ENCODE peak calls at places on chromosomes 11 and 22, in ten cellular contexts. One of them, this sample, is unnamed.

GRCh38 chr11:94473177-94473799 is 20.4 kb downstream of the MRE11 start:
- DNase-seq in activated CD4-positive, alpha-beta T cell treated with anti-CD3 and anti-CD28 coated beads, Interleukin-2, amount 10 ng/mL, durations not matched to agents 7 days and 5 days: peak
- DNase-seq in non-pigmented ciliary epithelial cell: no peak
- DNase-seq in trophoblast cell: no peak
- DNase-seq in RWPE1: no peak
- DNase-seq in activated T-cell treated with anti-CD3 and anti-CD28 coated beads, Interleukin-2, amount 50 U/mL, for 48 hours: no peak
- DNase-seq in epithelial cell of prostate: no peak
- DNase-seq in Daoy: no peak
- DNase-seq in cardiac fibroblast: no peak
- DNase-seq in cardiac septum: no peak
- DNase-seq in this sample: no peak

GRCh38 chr11:93559681-93560080 is 16.5 kb upstream of the SMCO4 start:
- DNase-seq in activated CD4-positive, alpha-beta T cell treated with anti-CD3 and anti-CD28 coated beads, Interleukin-2, amount 10 ng/mL, durations not matched to agents 7 days and 5 days: no peak
- DNase-seq in trophoblast cell: no peak
- DNase-seq in cardiac septum: no peak
- DNase-seq in Daoy: no peak
- DNase-seq in RWPE1: no peak
- DNase-seq in cardiac fibroblast: no peak
- DNase-seq in activated T-cell treated with anti-CD3 and anti-CD28 coated beads, Interleukin-2, amount 50 U/mL, for 48 hours: no peak
- DNase-seq in epithelial cell of prostate: no peak
- DNase-seq in non-pigmented ciliary epithelial cell: no peak
- DNase-seq in this sample: no peak

GRCh38 chr11:113168804-113169342 is 145.5 kb upstream of the TTC12 start:
- DNase-seq in non-pigmented ciliary epithelial cell: no peak
- DNase-seq in Daoy: no peak
- DNase-seq in epithelial cell of prostate: no peak
- DNase-seq in activated CD4-positive, alpha-beta T cell treated with anti-CD3 and anti-CD28 coated beads, Interleukin-2, amount 10 ng/mL, durations not matched to agents 7 days and 5 days: no peak
- DNase-seq in RWPE1: no peak
- DNase-seq in activated T-cell treated with anti-CD3 and anti-CD28 coated beads, Interleukin-2, amount 50 U/mL, for 48 hours: no peak
- DNase-seq in trophoblast cell: no peak
- DNase-seq in cardiac septum: no peak
- DNase-seq in cardiac fibroblast: no peak
- DNase-seq in this sample: no peak

GRCh38 chr11:134863294-134863693 is 451.3 kb upstream of the B3GAT1 start:
- DNase-seq in RWPE1: no peak
- DNase-seq in epithelial cell of prostate: no peak
- DNase-seq in Daoy: no peak
- DNase-seq in trophoblast cell: no peak
- DNase-seq in cardiac fibroblast: no peak
- DNase-seq in activated CD4-positive, alpha-beta T cell treated with anti-CD3 and anti-CD28 coated beads, Interleukin-2, amount 10 ng/mL, durations not matched to agents 7 days and 5 days: no peak
- DNase-seq in activated T-cell treated with anti-CD3 and anti-CD28 coated beads, Interleukin-2, amount 50 U/mL, for 48 hours: no peak
- DNase-seq in cardiac septum: no peak
- DNase-seq in non-pigmented ciliary epithelial cell: no peak
- DNase-seq in this sample: no peak

GRCh38 chr11:2420502-2421225 is 20.1 kb downstream of the TSSC4 start:
- DNase-seq in RWPE1: peak
- DNase-seq in epithelial cell of prostate: no peak
- DNase-seq in cardiac fibroblast: peak
- DNase-seq in activated T-cell treated with anti-CD3 and anti-CD28 coated beads, Interleukin-2, amount 50 U/mL, for 48 hours: peak
- DNase-seq in activated CD4-positive, alpha-beta T cell treated with anti-CD3 and anti-CD28 coated beads, Interleukin-2, amount 10 ng/mL, durations not matched to agents 7 days and 5 days: peak
- DNase-seq in Daoy: peak
- DNase-seq in non-pigmented ciliary epithelial cell: no peak
- DNase-seq in cardiac septum: peak
- DNase-seq in trophoblast cell: peak
- DNase-seq in this sample: peak

GRCh38 chr11:69870772-69871171 is 51.6 kb upstream of the FGF3 start:
- DNase-seq in cardiac fibroblast: peak
- DNase-seq in Daoy: no peak
- DNase-seq in RWPE1: no peak
- DNase-seq in trophoblast cell: no peak
- DNase-seq in epithelial cell of prostate: no peak
- DNase-seq in activated CD4-positive, alpha-beta T cell treated with anti-CD3 and anti-CD28 coated beads, Interleukin-2, amount 10 ng/mL, durations not matched to agents 7 days and 5 days: no peak
- DNase-seq in cardiac septum: no peak
- DNase-seq in activated T-cell treated with anti-CD3 and anti-CD28 coated beads, Interleukin-2, amount 50 U/mL, for 48 hours: no peak
- DNase-seq in non-pigmented ciliary epithelial cell: no peak
- DNase-seq in this sample: no peak

GRCh38 chr11:62889484-62890437 is 9.1 kb downstream of the SLC3A2 start:
- DNase-seq in cardiac fibroblast: peak
- DNase-seq in epithelial cell of prostate: no peak
- DNase-seq in activated T-cell treated with anti-CD3 and anti-CD28 coated beads, Interleukin-2, amount 50 U/mL, for 48 hours: peak
- DNase-seq in RWPE1: peak
- DNase-seq in trophoblast cell: peak
- DNase-seq in cardiac septum: no peak
- DNase-seq in Daoy: no peak
- DNase-seq in non-pigmented ciliary epithelial cell: no peak
- DNase-seq in activated CD4-positive, alpha-beta T cell treated with anti-CD3 and anti-CD28 coated beads, Interleukin-2, amount 10 ng/mL, durations not matched to agents 7 days and 5 days: no peak
- DNase-seq in this sample: peak

GRCh38 chr22:38758276-38758945 is 2.6 kb upstream of the SUN2 start:
- DNase-seq in epithelial cell of prostate: no peak
- DNase-seq in cardiac septum: no peak
- DNase-seq in Daoy: no peak
- DNase-seq in activated CD4-positive, alpha-beta T cell treated with anti-CD3 and anti-CD28 coated beads, Interleukin-2, amount 10 ng/mL, durations not matched to agents 7 days and 5 days: peak
- DNase-seq in cardiac fibroblast: no peak
- DNase-seq in activated T-cell treated with anti-CD3 and anti-CD28 coated beads, Interleukin-2, amount 50 U/mL, for 48 hours: peak
- DNase-seq in trophoblast cell: no peak
- DNase-seq in non-pigmented ciliary epithelial cell: no peak
- DNase-seq in RWPE1: no peak
- DNase-seq in this sample: peak

GRCh38 chr11:69005183-69005630 is 7.8 kb downstream of the MRGPRF start:
- DNase-seq in Daoy: no peak
- DNase-seq in activated T-cell treated with anti-CD3 and anti-CD28 coated beads, Interleukin-2, amount 50 U/mL, for 48 hours: no peak
- DNase-seq in activated CD4-positive, alpha-beta T cell treated with anti-CD3 and anti-CD28 coated beads, Interleukin-2, amount 10 ng/mL, durations not matched to agents 7 days and 5 days: no peak
- DNase-seq in cardiac septum: peak
- DNase-seq in RWPE1: no peak
- DNase-seq in epithelial cell of prostate: no peak
- DNase-seq in cardiac fibroblast: no peak
- DNase-seq in trophoblast cell: no peak
- DNase-seq in non-pigmented ciliary epithelial cell: no peak
- DNase-seq in this sample: no peak

GRCh38 chr11:10317281-10317755 is 12.4 kb downstream of the ADM start:
- DNase-seq in RWPE1: no peak
- DNase-seq in activated CD4-positive, alpha-beta T cell treated with anti-CD3 and anti-CD28 coated beads, Interleukin-2, amount 10 ng/mL, durations not matched to agents 7 days and 5 days: no peak
- DNase-seq in Daoy: no peak
- DNase-seq in cardiac fibroblast: no peak
- DNase-seq in non-pigmented ciliary epithelial cell: no peak
- DNase-seq in activated T-cell treated with anti-CD3 and anti-CD28 coated beads, Interleukin-2, amount 50 U/mL, for 48 hours: no peak
- DNase-seq in trophoblast cell: no peak
- DNase-seq in cardiac septum: no peak
- DNase-seq in epithelial cell of prostate: no peak
- DNase-seq in this sample: no peak

GRCh38 chr11:33722579-33723234 is 13.5 kb downstream of the CD59 start:
- DNase-seq in epithelial cell of prostate: no peak
- DNase-seq in activated T-cell treated with anti-CD3 and anti-CD28 coated beads, Interleukin-2, amount 50 U/mL, for 48 hours: peak
- DNase-seq in RWPE1: no peak
- DNase-seq in cardiac fibroblast: no peak
- DNase-seq in Daoy: peak
- DNase-seq in trophoblast cell: peak
- DNase-seq in activated CD4-positive, alpha-beta T cell treated with anti-CD3 and anti-CD28 coated beads, Interleukin-2, amount 10 ng/mL, durations not matched to agents 7 days and 5 days: no peak
- DNase-seq in cardiac septum: no peak
- DNase-seq in non-pigmented ciliary epithelial cell: peak
- DNase-seq in this sample: peak

GRCh38 chr11:47615249-47615648 is 21.0 kb upstream of the C1QTNF4 start:
- DNase-seq in non-pigmented ciliary epithelial cell: no peak
- DNase-seq in cardiac fibroblast: no peak
- DNase-seq in cardiac septum: no peak
- DNase-seq in activated CD4-positive, alpha-beta T cell treated with anti-CD3 and anti-CD28 coated beads, Interleukin-2, amount 10 ng/mL, durations not matched to agents 7 days and 5 days: no peak
- DNase-seq in activated T-cell treated with anti-CD3 and anti-CD28 coated beads, Interleukin-2, amount 50 U/mL, for 48 hours: no peak
- DNase-seq in Daoy: no peak
- DNase-seq in epithelial cell of prostate: no peak
- DNase-seq in RWPE1: no peak
- DNase-seq in trophoblast cell: no peak
- DNase-seq in this sample: no peak

GRCh38 chr11:126415128-126415527 is 59.6 kb downstream of the ST3GAL4 start:
- DNase-seq in trophoblast cell: no peak
- DNase-seq in RWPE1: no peak
- DNase-seq in activated CD4-positive, alpha-beta T cell treated with anti-CD3 and anti-CD28 coated beads, Interleukin-2, amount 10 ng/mL, durations not matched to agents 7 days and 5 days: no peak
- DNase-seq in cardiac fibroblast: peak
- DNase-seq in activated T-cell treated with anti-CD3 and anti-CD28 coated beads, Interleukin-2, amount 50 U/mL, for 48 hours: no peak
- DNase-seq in non-pigmented ciliary epithelial cell: no peak
- DNase-seq in Daoy: no peak
- DNase-seq in cardiac septum: peak
- DNase-seq in epithelial cell of prostate: no peak
- DNase-seq in this sample: no peak

GRCh38 chr11:59158206-59159068 is 13.5 kb upstream of the DTX4 start:
- DNase-seq in activated CD4-positive, alpha-beta T cell treated with anti-CD3 and anti-CD28 coated beads, Interleukin-2, amount 10 ng/mL, durations not matched to agents 7 days and 5 days: peak
- DNase-seq in Daoy: peak
- DNase-seq in non-pigmented ciliary epithelial cell: no peak
- DNase-seq in cardiac fibroblast: peak
- DNase-seq in activated T-cell treated with anti-CD3 and anti-CD28 coated beads, Interleukin-2, amount 50 U/mL, for 48 hours: peak
- DNase-seq in cardiac septum: no peak
- DNase-seq in epithelial cell of prostate: no peak
- DNase-seq in RWPE1: peak
- DNase-seq in trophoblast cell: peak
- DNase-seq in this sample: peak

GRCh38 chr11:102819491-102819890 is 21.5 kb upstream of the MMP1 start:
- DNase-seq in cardiac septum: no peak
- DNase-seq in cardiac fibroblast: no peak
- DNase-seq in RWPE1: no peak
- DNase-seq in non-pigmented ciliary epithelial cell: no peak
- DNase-seq in activated T-cell treated with anti-CD3 and anti-CD28 coated beads, Interleukin-2, amount 50 U/mL, for 48 hours: no peak
- DNase-seq in epithelial cell of prostate: no peak
- DNase-seq in trophoblast cell: no peak
- DNase-seq in Daoy: no peak
- DNase-seq in activated CD4-positive, alpha-beta T cell treated with anti-CD3 and anti-CD28 coated beads, Interleukin-2, amount 10 ng/mL, durations not matched to agents 7 days and 5 days: no peak
- DNase-seq in this sample: no peak

GRCh38 chr11:73178681-73179080 is 36.6 kb upstream of the FCHSD2 start:
- DNase-seq in cardiac fibroblast: no peak
- DNase-seq in non-pigmented ciliary epithelial cell: no peak
- DNase-seq in activated T-cell treated with anti-CD3 and anti-CD28 coated beads, Interleukin-2, amount 50 U/mL, for 48 hours: no peak
- DNase-seq in RWPE1: no peak
- DNase-seq in trophoblast cell: no peak
- DNase-seq in activated CD4-positive, alpha-beta T cell treated with anti-CD3 and anti-CD28 coated beads, Interleukin-2, amount 10 ng/mL, durations not matched to agents 7 days and 5 days: no peak
- DNase-seq in Daoy: no peak
- DNase-seq in cardiac septum: no peak
- DNase-seq in epithelial cell of prostate: no peak
- DNase-seq in this sample: no peak

GRCh38 chr11:30811226-30811625 is 225.1 kb upstream of the MPPED2 start:
- DNase-seq in trophoblast cell: no peak
- DNase-seq in non-pigmented ciliary epithelial cell: no peak
- DNase-seq in cardiac fibroblast: no peak
- DNase-seq in activated T-cell treated with anti-CD3 and anti-CD28 coated beads, Interleukin-2, amount 50 U/mL, for 48 hours: no peak
- DNase-seq in activated CD4-positive, alpha-beta T cell treated with anti-CD3 and anti-CD28 coated beads, Interleukin-2, amount 10 ng/mL, durations not matched to agents 7 days and 5 days: no peak
- DNase-seq in RWPE1: no peak
- DNase-seq in epithelial cell of prostate: no peak
- DNase-seq in cardiac septum: no peak
- DNase-seq in Daoy: no peak
- DNase-seq in this sample: no peak

GRCh38 chr22:44368611-44369010 is 55.9 kb upstream of the SHISAL1 start:
- DNase-seq in RWPE1: no peak
- DNase-seq in activated T-cell treated with anti-CD3 and anti-CD28 coated beads, Interleukin-2, amount 50 U/mL, for 48 hours: no peak
- DNase-seq in cardiac fibroblast: no peak
- DNase-seq in Daoy: no peak
- DNase-seq in trophoblast cell: no peak
- DNase-seq in activated CD4-positive, alpha-beta T cell treated with anti-CD3 and anti-CD28 coated beads, Interleukin-2, amount 10 ng/mL, durations not matched to agents 7 days and 5 days: no peak
- DNase-seq in non-pigmented ciliary epithelial cell: no peak
- DNase-seq in cardiac septum: no peak
- DNase-seq in epithelial cell of prostate: no peak
- DNase-seq in this sample: no peak

GRCh38 chr11:72609045-72609444 is 65.2 kb downstream of the PDE2A start:
- DNase-seq in cardiac fibroblast: peak
- DNase-seq in activated CD4-positive, alpha-beta T cell treated with anti-CD3 and anti-CD28 coated beads, Interleukin-2, amount 10 ng/mL, durations not matched to agents 7 days and 5 days: peak
- DNase-seq in trophoblast cell: no peak
- DNase-seq in non-pigmented ciliary epithelial cell: no peak
- DNase-seq in epithelial cell of prostate: no peak
- DNase-seq in cardiac septum: no peak
- DNase-seq in activated T-cell treated with anti-CD3 and anti-CD28 coated beads, Interleukin-2, amount 50 U/mL, for 48 hours: no peak
- DNase-seq in Daoy: no peak
- DNase-seq in RWPE1: no peak
- DNase-seq in this sample: no peak

GRCh38 chr11:78860720-78861422 is 286.2 kb upstream of the NARS2 start:
- DNase-seq in activated CD4-positive, alpha-beta T cell treated with anti-CD3 and anti-CD28 coated beads, Interleukin-2, amount 10 ng/mL, durations not matched to agents 7 days and 5 days: peak
- DNase-seq in trophoblast cell: no peak
- DNase-seq in cardiac septum: no peak
- DNase-seq in Daoy: no peak
- DNase-seq in epithelial cell of prostate: no peak
- DNase-seq in non-pigmented ciliary epithelial cell: no peak
- DNase-seq in cardiac fibroblast: peak
- DNase-seq in RWPE1: no peak
- DNase-seq in activated T-cell treated with anti-CD3 and anti-CD28 coated beads, Interleukin-2, amount 50 U/mL, for 48 hours: no peak
- DNase-seq in this sample: no peak

GRCh38 chr22:32644252-32645100 is 157.0 kb upstream of the TIMP3 start:
- DNase-seq in cardiac septum: no peak
- DNase-seq in Daoy: peak
- DNase-seq in cardiac fibroblast: peak
- DNase-seq in RWPE1: peak
- DNase-seq in trophoblast cell: peak
- DNase-seq in activated CD4-positive, alpha-beta T cell treated with anti-CD3 and anti-CD28 coated beads, Interleukin-2, amount 10 ng/mL, durations not matched to agents 7 days and 5 days: peak
- DNase-seq in epithelial cell of prostate: peak
- DNase-seq in non-pigmented ciliary epithelial cell: no peak
- DNase-seq in activated T-cell treated with anti-CD3 and anti-CD28 coated beads, Interleukin-2, amount 50 U/mL, for 48 hours: peak
- DNase-seq in this sample: peak

GRCh38 chr11:78742430-78742829 is 167.8 kb upstream of the NARS2 start:
- DNase-seq in trophoblast cell: no peak
- DNase-seq in RWPE1: peak
- DNase-seq in cardiac fibroblast: no peak
- DNase-seq in epithelial cell of prostate: peak
- DNase-seq in Daoy: peak
- DNase-seq in activated T-cell treated with anti-CD3 and anti-CD28 coated beads, Interleukin-2, amount 50 U/mL, for 48 hours: no peak
- DNase-seq in cardiac septum: no peak
- DNase-seq in activated CD4-positive, alpha-beta T cell treated with anti-CD3 and anti-CD28 coated beads, Interleukin-2, amount 10 ng/mL, durations not matched to agents 7 days and 5 days: no peak
- DNase-seq in non-pigmented ciliary epithelial cell: no peak
- DNase-seq in this sample: no peak

GRCh38 chr11:115256326-115257197 is 247.7 kb downstream of the CADM1 start:
- DNase-seq in cardiac fibroblast: no peak
- DNase-seq in activated T-cell treated with anti-CD3 and anti-CD28 coated beads, Interleukin-2, amount 50 U/mL, for 48 hours: no peak
- DNase-seq in epithelial cell of prostate: no peak
- DNase-seq in trophoblast cell: no peak
- DNase-seq in activated CD4-positive, alpha-beta T cell treated with anti-CD3 and anti-CD28 coated beads, Interleukin-2, amount 10 ng/mL, durations not matched to agents 7 days and 5 days: no peak
- DNase-seq in RWPE1: no peak
- DNase-seq in Daoy: no peak
- DNase-seq in non-pigmented ciliary epithelial cell: no peak
- DNase-seq in cardiac septum: no peak
- DNase-seq in this sample: no peak

GRCh38 chr11:114399903-114400221 is 449 bp downstream of the C11orf71 start:
- DNase-seq in RWPE1: peak
- DNase-seq in activated T-cell treated with anti-CD3 and anti-CD28 coated beads, Interleukin-2, amount 50 U/mL, for 48 hours: no peak
- DNase-seq in activated CD4-positive, alpha-beta T cell treated with anti-CD3 and anti-CD28 coated beads, Interleukin-2, amount 10 ng/mL, durations not matched to agents 7 days and 5 days: no peak
- DNase-seq in cardiac fibroblast: no peak
- DNase-seq in epithelial cell of prostate: no peak
- DNase-seq in Daoy: no peak
- DNase-seq in cardiac septum: no peak
- DNase-seq in non-pigmented ciliary epithelial cell: no peak
- DNase-seq in trophoblast cell: no peak
- DNase-seq in this sample: no peak

GRCh38 chr11:67384851-67385366 is 6.9 kb upstream of the RAD9A start:
- DNase-seq in epithelial cell of prostate: no peak
- DNase-seq in activated T-cell treated with anti-CD3 and anti-CD28 coated beads, Interleukin-2, amount 50 U/mL, for 48 hours: no peak
- DNase-seq in trophoblast cell: no peak
- DNase-seq in cardiac fibroblast: peak
- DNase-seq in non-pigmented ciliary epithelial cell: no peak
- DNase-seq in activated CD4-positive, alpha-beta T cell treated with anti-CD3 and anti-CD28 coated beads, Interleukin-2, amount 10 ng/mL, durations not matched to agents 7 days and 5 days: no peak
- DNase-seq in cardiac septum: no peak
- DNase-seq in RWPE1: no peak
- DNase-seq in Daoy: peak
- DNase-seq in this sample: no peak

GRCh38 chr22:35452351-35452781 is 52.4 kb downstream of the MCM5 start:
- DNase-seq in cardiac fibroblast: no peak
- DNase-seq in non-pigmented ciliary epithelial cell: no peak
- DNase-seq in activated T-cell treated with anti-CD3 and anti-CD28 coated beads, Interleukin-2, amount 50 U/mL, for 48 hours: no peak
- DNase-seq in cardiac septum: no peak
- DNase-seq in RWPE1: no peak
- DNase-seq in epithelial cell of prostate: peak
- DNase-seq in trophoblast cell: no peak
- DNase-seq in activated CD4-positive, alpha-beta T cell treated with anti-CD3 and anti-CD28 coated beads, Interleukin-2, amount 10 ng/mL, durations not matched to agents 7 days and 5 days: no peak
- DNase-seq in Daoy: no peak
- DNase-seq in this sample: no peak

GRCh38 chr22:42648368-42649260 is 578 bp downstream of the CYB5R3 start:
- DNase-seq in non-pigmented ciliary epithelial cell: no peak
- DNase-seq in epithelial cell of prostate: no peak
- DNase-seq in RWPE1: peak
- DNase-seq in Daoy: peak
- DNase-seq in cardiac fibroblast: peak
- DNase-seq in trophoblast cell: no peak
- DNase-seq in cardiac septum: peak
- DNase-seq in activated CD4-positive, alpha-beta T cell treated with anti-CD3 and anti-CD28 coated beads, Interleukin-2, amount 10 ng/mL, durations not matched to agents 7 days and 5 days: peak
- DNase-seq in activated T-cell treated with anti-CD3 and anti-CD28 coated beads, Interleukin-2, amount 50 U/mL, for 48 hours: peak
- DNase-seq in this sample: peak

GRCh38 chr11:1109918-1110705 is 35.4 kb downstream of the MUC2 start:
- DNase-seq in epithelial cell of prostate: no peak
- DNase-seq in activated T-cell treated with anti-CD3 and anti-CD28 coated beads, Interleukin-2, amount 50 U/mL, for 48 hours: no peak
- DNase-seq in non-pigmented ciliary epithelial cell: no peak
- DNase-seq in cardiac septum: no peak
- DNase-seq in trophoblast cell: no peak
- DNase-seq in cardiac fibroblast: no peak
- DNase-seq in activated CD4-positive, alpha-beta T cell treated with anti-CD3 and anti-CD28 coated beads, Interleukin-2, amount 10 ng/mL, durations not matched to agents 7 days and 5 days: no peak
- DNase-seq in RWPE1: no peak
- DNase-seq in Daoy: no peak
- DNase-seq in this sample: no peak

This sample was measured in stimulated activated CD8-positive, alpha-beta memory T cell treated with anti-CD3 and anti-CD28 coated beads, Interleukin-4, amount 100 ng/mL, for 48 hours.